ENCODE peak calls at places on chromosome X, in nine cellular contexts. One of them, this sample, is unnamed.

GRCh38 chrX:73944582-73944947 is 359.4 kb upstream of the ZCCHC13 start:
- DNase-seq in tibial nerve: no peak
- DNase-seq in endothelial cell: no peak
- DNase-seq in GM03348: no peak
- DNase-seq in NCI-H1417: no peak
- DNase-seq in progenitor cell of endocrine pancreas: no peak
- DNase-seq in mucosa of gallbladder: no peak
- DNase-seq in sciatic nerve: no peak
- DNase-seq in kidney glomerular epithelial cell: no peak
- DNase-seq in this sample: no peak

GRCh38 chrX:9033179-9033578 is 748 bp downstream of the FAM9B start:
- DNase-seq in endothelial cell: no peak
- DNase-seq in tibial nerve: no peak
- DNase-seq in kidney glomerular epithelial cell: no peak
- DNase-seq in NCI-H1417: no peak
- DNase-seq in sciatic nerve: no peak
- DNase-seq in mucosa of gallbladder: no peak
- DNase-seq in GM03348: no peak
- DNase-seq in progenitor cell of endocrine pancreas: no peak
- DNase-seq in this sample: no peak

GRCh38 chrX:53882331-53882730 is 161.9 kb downstream of the PHF8 start:
- DNase-seq in sciatic nerve: no peak
- DNase-seq in kidney glomerular epithelial cell: peak
- DNase-seq in GM03348: no peak
- DNase-seq in NCI-H1417: no peak
- DNase-seq in progenitor cell of endocrine pancreas: no peak
- DNase-seq in endothelial cell: no peak
- DNase-seq in mucosa of gallbladder: no peak
- DNase-seq in tibial nerve: no peak
- DNase-seq in this sample: no peak

GRCh38 chrX:6021316-6022091 is 207.2 kb downstream of the NLGN4X start:
- DNase-seq in kidney glomerular epithelial cell: no peak
- DNase-seq in sciatic nerve: no peak
- DNase-seq in mucosa of gallbladder: peak
- DNase-seq in tibial nerve: peak
- DNase-seq in endothelial cell: peak
- DNase-seq in GM03348: peak
- DNase-seq in NCI-H1417: peak
- DNase-seq in progenitor cell of endocrine pancreas: peak
- DNase-seq in this sample: peak

GRCh38 chrX:2710041-2710471 is 19.0 kb downstream of the CD99 start:
- DNase-seq in kidney glomerular epithelial cell: no peak
- DNase-seq in NCI-H1417: no peak
- DNase-seq in mucosa of gallbladder: no peak
- DNase-seq in endothelial cell: no peak
- DNase-seq in tibial nerve: no peak
- DNase-seq in GM03348: peak
- DNase-seq in progenitor cell of endocrine pancreas: no peak
- DNase-seq in sciatic nerve: no peak
- DNase-seq in this sample: no peak

GRCh38 chrX:54561622-54562021 is 31.6 kb downstream of the GNL3L start:
- DNase-seq in GM03348: no peak
- DNase-seq in sciatic nerve: no peak
- DNase-seq in tibial nerve: no peak
- DNase-seq in endothelial cell: no peak
- DNase-seq in NCI-H1417: no peak
- DNase-seq in mucosa of gallbladder: no peak
- DNase-seq in kidney glomerular epithelial cell: no peak
- DNase-seq in progenitor cell of endocrine pancreas: no peak
- DNase-seq in this sample: no peak

GRCh38 chrX:11305641-11306040 is 12.4 kb downstream of the AMELX start:
- DNase-seq in kidney glomerular epithelial cell: no peak
- DNase-seq in NCI-H1417: no peak
- DNase-seq in progenitor cell of endocrine pancreas: no peak
- DNase-seq in GM03348: no peak
- DNase-seq in mucosa of gallbladder: no peak
- DNase-seq in endothelial cell: no peak
- DNase-seq in sciatic nerve: no peak
- DNase-seq in tibial nerve: no peak
- DNase-seq in this sample: no peak

GRCh38 chrX:84974803-84975202 is 28.9 kb upstream of the APOOL start:
- DNase-seq in endothelial cell: no peak
- DNase-seq in tibial nerve: no peak
- DNase-seq in progenitor cell of endocrine pancreas: no peak
- DNase-seq in kidney glomerular epithelial cell: no peak
- DNase-seq in NCI-H1417: no peak
- DNase-seq in sciatic nerve: no peak
- DNase-seq in mucosa of gallbladder: no peak
- DNase-seq in GM03348: no peak
- DNase-seq in this sample: no peak

GRCh38 chrX:154329284-154329683 is 33.7 kb downstream of the TKTL1 start:
- DNase-seq in GM03348: no peak
- DNase-seq in mucosa of gallbladder: no peak
- DNase-seq in NCI-H1417: peak
- DNase-seq in sciatic nerve: no peak
- DNase-seq in kidney glomerular epithelial cell: no peak
- DNase-seq in endothelial cell: no peak
- DNase-seq in progenitor cell of endocrine pancreas: no peak
- DNase-seq in tibial nerve: no peak
- DNase-seq in this sample: no peak

GRCh38 chrX:155611302-155611701 is 1.4 kb downstream of the TMLHE start:
- DNase-seq in kidney glomerular epithelial cell: no peak
- DNase-seq in mucosa of gallbladder: no peak
- DNase-seq in progenitor cell of endocrine pancreas: no peak
- DNase-seq in NCI-H1417: no peak
- DNase-seq in tibial nerve: no peak
- DNase-seq in endothelial cell: no peak
- DNase-seq in sciatic nerve: no peak
- DNase-seq in GM03348: no peak
- DNase-seq in this sample: no peak

GRCh38 chrX:153494541-153495361 is at the start of gene BGN:
- DNase-seq in GM03348: peak
- DNase-seq in kidney glomerular epithelial cell: no peak
- DNase-seq in mucosa of gallbladder: no peak
- DNase-seq in NCI-H1417: peak
- DNase-seq in sciatic nerve: peak
- DNase-seq in endothelial cell: peak
- DNase-seq in tibial nerve: no peak
- DNase-seq in progenitor cell of endocrine pancreas: no peak
- DNase-seq in this sample: peak

GRCh38 chrX:13428055-13428786 is 108.4 kb upstream of the ATXN3L start:
- DNase-seq in mucosa of gallbladder: no peak
- DNase-seq in endothelial cell: no peak
- DNase-seq in tibial nerve: no peak
- DNase-seq in progenitor cell of endocrine pancreas: no peak
- DNase-seq in sciatic nerve: no peak
- DNase-seq in GM03348: peak
- DNase-seq in NCI-H1417: no peak
- DNase-seq in kidney glomerular epithelial cell: peak
- DNase-seq in this sample: no peak

GRCh38 chrX:153061732-153062131 is 5.5 kb downstream of the PNMA3 start:
- DNase-seq in tibial nerve: no peak
- DNase-seq in kidney glomerular epithelial cell: peak
- DNase-seq in endothelial cell: no peak
- DNase-seq in mucosa of gallbladder: no peak
- DNase-seq in progenitor cell of endocrine pancreas: no peak
- DNase-seq in NCI-H1417: no peak
- DNase-seq in sciatic nerve: no peak
- DNase-seq in GM03348: peak
- DNase-seq in this sample: no peak

GRCh38 chrX:15751160-15751819 is 13.2 kb downstream of the CA5B start:
- DNase-seq in progenitor cell of endocrine pancreas: no peak
- DNase-seq in sciatic nerve: no peak
- DNase-seq in kidney glomerular epithelial cell: no peak
- DNase-seq in mucosa of gallbladder: no peak
- DNase-seq in GM03348: peak
- DNase-seq in endothelial cell: no peak
- DNase-seq in tibial nerve: no peak
- DNase-seq in NCI-H1417: no peak
- DNase-seq in this sample: no peak

GRCh38 chrX:45036161-45036560 is 163.2 kb downstream of the KDM6A start:
- DNase-seq in mucosa of gallbladder: no peak
- DNase-seq in GM03348: no peak
- DNase-seq in sciatic nerve: no peak
- DNase-seq in endothelial cell: no peak
- DNase-seq in kidney glomerular epithelial cell: no peak
- DNase-seq in NCI-H1417: no peak
- DNase-seq in tibial nerve: no peak
- DNase-seq in progenitor cell of endocrine pancreas: no peak
- DNase-seq in this sample: no peak